ENCODE peak calls at places on chromosomes 13 and 19, in nine cellular contexts. One of them, this sample, is unnamed.

GRCh38 chr19:28614634-28615545 is 598.1 kb downstream of the UQCRFS1 start:
- DNase-seq in progenitor cell of endocrine pancreas: no peak
- DNase-seq in dermis microvascular lymphatic vessel endothelial cell: no peak
- DNase-seq in activated CD4-positive, alpha-beta T cell treated with anti-CD3 and anti-CD28 coated beads for 24 hours: no peak
- DNase-seq in amniotic stem cell: no peak
- DNase-seq in bronchial epithelial cell: no peak
- DNase-seq in activated T-cell treated with anti-CD3 and anti-CD28 coated beads, Interleukin-2, amount 50 U/mL, for 72 hours: no peak
- DNase-seq in GM13977: no peak
- DNase-seq in neuronal stem cell: no peak
- DNase-seq in this sample: no peak

GRCh38 chr19:15283141-15283885 is 49.0 kb downstream of the BRD4 start:
- DNase-seq in activated T-cell treated with anti-CD3 and anti-CD28 coated beads, Interleukin-2, amount 50 U/mL, for 72 hours: peak; percentile 47
- DNase-seq in activated CD4-positive, alpha-beta T cell treated with anti-CD3 and anti-CD28 coated beads for 24 hours: no peak
- DNase-seq in bronchial epithelial cell: peak; percentile 61
- DNase-seq in neuronal stem cell: no peak
- DNase-seq in GM13977: no peak
- DNase-seq in progenitor cell of endocrine pancreas: no peak
- DNase-seq in amniotic stem cell: no peak
- DNase-seq in dermis microvascular lymphatic vessel endothelial cell: peak; percentile 19
- DNase-seq in this sample: no peak

GRCh38 chr19:41785653-41786052 is 10.7 kb upstream of the CEACAM3 start:
- DNase-seq in neuronal stem cell: peak; percentile 63
- DNase-seq in bronchial epithelial cell: peak; percentile 78
- DNase-seq in progenitor cell of endocrine pancreas: peak; percentile 51
- DNase-seq in dermis microvascular lymphatic vessel endothelial cell: peak; percentile 75
- DNase-seq in activated T-cell treated with anti-CD3 and anti-CD28 coated beads, Interleukin-2, amount 50 U/mL, for 72 hours: peak; percentile 75
- DNase-seq in amniotic stem cell: no peak
- DNase-seq in activated CD4-positive, alpha-beta T cell treated with anti-CD3 and anti-CD28 coated beads for 24 hours: peak; percentile 46
- DNase-seq in GM13977: peak; percentile 82
- DNase-seq in this sample: no peak

GRCh38 chr19:27966390-27966816 is 1246.5 kb downstream of the UQCRFS1 start:
- DNase-seq in neuronal stem cell: no peak
- DNase-seq in progenitor cell of endocrine pancreas: no peak
- DNase-seq in amniotic stem cell: no peak
- DNase-seq in activated T-cell treated with anti-CD3 and anti-CD28 coated beads, Interleukin-2, amount 50 U/mL, for 72 hours: no peak
- DNase-seq in GM13977: no peak
- DNase-seq in activated CD4-positive, alpha-beta T cell treated with anti-CD3 and anti-CD28 coated beads for 24 hours: no peak
- DNase-seq in bronchial epithelial cell: peak; percentile 7
- DNase-seq in dermis microvascular lymphatic vessel endothelial cell: peak; percentile 7
- DNase-seq in this sample: no peak

GRCh38 chr19:43743059-43743458 is 11.7 kb downstream of the SMG9 start:
- DNase-seq in activated CD4-positive, alpha-beta T cell treated with anti-CD3 and anti-CD28 coated beads for 24 hours: no peak
- DNase-seq in bronchial epithelial cell: no peak
- DNase-seq in neuronal stem cell: no peak
- DNase-seq in GM13977: no peak
- DNase-seq in amniotic stem cell: no peak
- DNase-seq in dermis microvascular lymphatic vessel endothelial cell: no peak
- DNase-seq in activated T-cell treated with anti-CD3 and anti-CD28 coated beads, Interleukin-2, amount 50 U/mL, for 72 hours: no peak
- DNase-seq in progenitor cell of endocrine pancreas: no peak
- DNase-seq in this sample: no peak

GRCh38 chr13:36815069-36815468 is 4.0 kb upstream of the RFXAP start:
- DNase-seq in activated T-cell treated with anti-CD3 and anti-CD28 coated beads, Interleukin-2, amount 50 U/mL, for 72 hours: no peak
- DNase-seq in activated CD4-positive, alpha-beta T cell treated with anti-CD3 and anti-CD28 coated beads for 24 hours: no peak
- DNase-seq in amniotic stem cell: no peak
- DNase-seq in dermis microvascular lymphatic vessel endothelial cell: peak; percentile 7
- DNase-seq in neuronal stem cell: no peak
- DNase-seq in bronchial epithelial cell: peak; percentile 7
- DNase-seq in progenitor cell of endocrine pancreas: no peak
- DNase-seq in GM13977: no peak
- DNase-seq in this sample: no peak

GRCh38 chr19:22807061-22807835 is 23.3 kb upstream of the ZNF99 start:
- DNase-seq in progenitor cell of endocrine pancreas: no peak
- DNase-seq in dermis microvascular lymphatic vessel endothelial cell: no peak
- DNase-seq in bronchial epithelial cell: no peak
- DNase-seq in activated CD4-positive, alpha-beta T cell treated with anti-CD3 and anti-CD28 coated beads for 24 hours: no peak
- DNase-seq in activated T-cell treated with anti-CD3 and anti-CD28 coated beads, Interleukin-2, amount 50 U/mL, for 72 hours: no peak
- DNase-seq in amniotic stem cell: no peak
- DNase-seq in neuronal stem cell: no peak
- DNase-seq in GM13977: no peak
- DNase-seq in this sample: no peak

GRCh38 chr13:59730026-59730425 is 433.7 kb downstream of the DIAPH3 start:
- DNase-seq in progenitor cell of endocrine pancreas: no peak
- DNase-seq in bronchial epithelial cell: no peak
- DNase-seq in dermis microvascular lymphatic vessel endothelial cell: no peak
- DNase-seq in GM13977: no peak
- DNase-seq in activated CD4-positive, alpha-beta T cell treated with anti-CD3 and anti-CD28 coated beads for 24 hours: no peak
- DNase-seq in activated T-cell treated with anti-CD3 and anti-CD28 coated beads, Interleukin-2, amount 50 U/mL, for 72 hours: no peak
- DNase-seq in amniotic stem cell: no peak
- DNase-seq in neuronal stem cell: no peak
- DNase-seq in this sample: no peak

GRCh38 chr13:49651775-49652690 is 23.7 kb downstream of the ARL11 start:
- DNase-seq in activated CD4-positive, alpha-beta T cell treated with anti-CD3 and anti-CD28 coated beads for 24 hours: no peak
- DNase-seq in progenitor cell of endocrine pancreas: no peak
- DNase-seq in activated T-cell treated with anti-CD3 and anti-CD28 coated beads, Interleukin-2, amount 50 U/mL, for 72 hours: no peak
- DNase-seq in dermis microvascular lymphatic vessel endothelial cell: no peak
- DNase-seq in neuronal stem cell: no peak
- DNase-seq in GM13977: no peak
- DNase-seq in bronchial epithelial cell: no peak
- DNase-seq in amniotic stem cell: no peak
- DNase-seq in this sample: no peak

This sample was measured in esophagus squamous epithelium.